ENCODE peak calls at places on chromosomes 3 and 15, in nine cellular contexts. S is lower lobe of right lung, U is right lobe of liver, Q is adrenal gland, Z is GM12878, O is choroid plexus epithelial cell, J is cardiac fibroblast, C is mucosa of descending colon, B is coronary artery. M is an unnamed sample.

GRCh38 chr15:97521894-97522293 is 438.6 kb upstream of the ARRDC4 start:
- DNase-seq in S (no peak), U (no peak), Q (no peak), Z (no peak), O (peak; percentile 9), J (peak; percentile 13), C (no peak), B (no peak), M (no peak)

GRCh38 chr3:121834079-121834730 is 655 bp downstream of the IQCB1 start:
- DNase-seq in S (no peak), U (no peak), Q (no peak), Z (no peak), O (peak; percentile 22), J (no peak), C (peak; percentile 48), B (no peak), M (peak; percentile 15)

GRCh38 chr15:76342382-76343201 is 6.0 kb downstream of the ISL2 start:
- DNase-seq in S (no peak), U (no peak), Q (no peak), Z (no peak), O (no peak), J (no peak), C (peak; percentile 76), B (no peak), M (no peak)

GRCh38 chr3:99720985-99721632 is 82.7 kb downstream of the COL8A1 start:
- DNase-seq in S (peak; percentile 57), U (no peak), Q (no peak), Z (no peak), O (no peak), J (peak; percentile 68), C (no peak), B (no peak), M (peak; percentile 42)

GRCh38 chr15:76577879-76578512 is 241.4 kb downstream of the ISL2 start:
- DNase-seq in S (no peak), U (no peak), Q (no peak), Z (no peak), O (no peak), J (no peak), C (no peak), B (no peak), M (no peak)

GRCh38 chr3:36560685-36561084 is 180.4 kb downstream of the STAC start:
- DNase-seq in S (no peak), U (no peak), Q (no peak), Z (no peak), O (no peak), J (no peak), C (no peak), B (no peak), M (no peak)

GRCh38 chr3:98763076-98763475 is at the start of gene ST3GAL6:
- DNase-seq in S (peak; percentile 48), U (peak; percentile 56), Q (peak; percentile 77), Z (no peak), O (peak; percentile 83), J (peak; percentile 84), C (no peak), B (no peak), M (peak; percentile 54)

GRCh38 chr15:66912001-66912400 is 153.4 kb upstream of the SMAD3 start:
- DNase-seq in S (no peak), U (no peak), Q (peak; percentile 49), Z (no peak), O (no peak), J (no peak), C (no peak), B (peak; percentile 22), M (no peak)

GRCh38 chr3:11532865-11533490 is 110.7 kb downstream of the VGLL4 start:
- DNase-seq in S (no peak), U (no peak), Q (no peak), Z (no peak), O (peak; percentile 94), J (peak; percentile 80), C (no peak), B (no peak), M (peak; percentile 81)

GRCh38 chr15:42272768-42273098 is 268 bp upstream of the GANC start:
- DNase-seq in S (no peak), U (no peak), Q (no peak), Z (no peak), O (no peak), J (no peak), C (no peak), B (no peak), M (no peak)

GRCh38 chr3:110568246-110568645 is 503.4 kb upstream of the NECTIN3 start:
- DNase-seq in S (no peak), U (no peak), Q (no peak), Z (no peak), O (peak; percentile 83), J (peak; percentile 88), C (no peak), B (no peak), M (peak; percentile 94)

GRCh38 chr3:106376016-106376415 is 507.2 kb upstream of the CBLB start:
- DNase-seq in S (no peak), U (no peak), Q (no peak), Z (no peak), O (no peak), J (no peak), C (no peak), B (no peak), M (no peak)

GRCh38 chr15:74220475-74221248 is 15.5 kb upstream of the CCDC33 start:
- DNase-seq in S (no peak), U (no peak), Q (no peak), Z (no peak), O (no peak), J (no peak), C (no peak), B (no peak), M (no peak)

DNA sequence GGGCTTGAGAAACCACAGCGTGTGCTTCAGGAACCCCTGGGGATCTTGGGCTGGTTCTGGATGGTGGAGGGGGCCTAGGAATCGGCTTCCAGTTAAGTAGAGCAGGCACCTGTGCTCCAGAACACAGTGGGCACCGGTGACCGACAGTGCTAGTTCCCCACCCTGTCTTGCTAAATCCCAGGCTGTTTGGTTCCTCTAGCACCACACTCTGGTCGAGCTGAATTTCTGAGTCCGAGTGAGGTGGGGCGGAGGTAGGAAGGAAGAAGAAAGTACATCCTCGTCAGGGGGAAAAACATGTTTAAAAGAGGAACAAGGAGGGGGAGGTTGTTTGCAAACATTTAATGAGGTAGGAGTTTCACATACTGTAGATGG is 29.1 kb downstream of the SLC6A6 start:
- DNase-seq in S (peak; percentile 74), U (no peak), Q (no peak), Z (no peak), O (no peak), J (no peak), C (no peak), B (no peak), M (no peak)
- H3K4me3 ChIP-seq in S (peak overlapping the region; percentile 4), U (no peak overlapping the region), Q (no peak overlapping the region), Z (peak overlapping the region; percentile 60), O (no peak overlapping the region), J (no peak overlapping the region), C (no peak overlapping the region), B (no peak overlapping the region), M (no peak overlapping the region)

GRCh38 chr15:70504988-70505387 is 258.4 kb downstream of the UACA start:
- DNase-seq in S (no peak), U (no peak), Q (no peak), Z (no peak), O (no peak), J (no peak), C (no peak), B (no peak), M (no peak)
- TF ChIP-seq CTCF in S (no peak), U (no peak), Q (no peak), Z (no peak), O (no peak), J (no peak), C (no peak), B (no peak), M (no peak)

DNA sequence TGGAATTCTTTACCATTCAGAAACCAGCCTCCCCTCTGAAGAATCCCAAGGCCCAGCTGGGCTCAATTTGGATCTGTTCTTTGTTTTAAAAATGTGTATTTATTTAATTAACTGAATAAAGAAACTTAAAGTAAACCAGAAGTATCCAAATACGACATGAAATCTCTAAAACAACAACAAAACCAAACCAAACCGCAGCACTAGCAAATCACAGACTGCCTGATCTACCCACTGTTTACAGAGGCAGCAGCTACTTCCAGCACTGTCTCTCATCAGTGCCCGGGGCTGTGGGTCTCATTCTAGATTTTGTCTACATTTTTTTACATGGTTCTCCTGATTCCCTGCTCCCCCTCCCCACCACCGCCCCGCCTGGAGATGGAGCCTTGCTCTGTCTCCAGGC is 2.3 kb downstream of the FLNB start:
- DNase-seq in S (no peak), U (no peak), Q (no peak), Z (no peak), O (no peak), J (no peak), C (no peak), B (no peak), M (no peak)
- H3K4me3 ChIP-seq in S (peak overlapping the region; percentile 79), U (peak overlapping the region; percentile 97), Q (no peak overlapping the region), Z (peak overlapping the region; percentile 9), O (peak overlapping the region; percentile 97), J (peak overlapping the region; percentile 61), C (no peak overlapping the region), B (peak overlapping the region; percentile 84), M (peak overlapping the region; percentile 79)

GRCh38 chr3:171704814-171705213 is 105.5 kb downstream of the PLD1 start:
- DNase-seq in S (no peak), U (no peak), Q (no peak), Z (no peak), O (no peak), J (no peak), C (no peak), B (no peak), M (no peak)

GRCh38 chr3:171700157-171700556 is 110.1 kb downstream of the PLD1 start:
- DNase-seq in S (no peak), U (no peak), Q (no peak), Z (no peak), O (no peak), J (no peak), C (no peak), B (no peak), M (no peak)

GRCh38 chr3:171700653-171701052 is 109.6 kb downstream of the PLD1 start:
- DNase-seq in S (no peak), U (no peak), Q (no peak), Z (no peak), O (no peak), J (peak; percentile 34), C (no peak), B (no peak), M (no peak)

GRCh38 chr3:171703144-171703543 is 107.1 kb downstream of the PLD1 start:
- DNase-seq in S (no peak), U (no peak), Q (no peak), Z (no peak), O (no peak), J (no peak), C (no peak), B (no peak), M (no peak)

GRCh38 chr3:171704002-171704401 is 106.3 kb downstream of the PLD1 start:
- DNase-seq in S (no peak), U (no peak), Q (no peak), Z (no peak), O (peak; percentile 72), J (peak; percentile 73), C (no peak), B (no peak), M (peak; percentile 60)
- TF ChIP-seq CTCF in S (peak; percentile 66), U (peak; percentile 30), Q (peak; percentile 16), Z (peak; percentile 41), O (peak; percentile 78), J (peak; percentile 69), C (peak; percentile 21), B (no peak), M (peak; percentile 71)